ENCODE peak calls at places on chromosomes 6 and 20, in nine cellular contexts. B is GM03348; U is stomach; V is activated T-cell treated with anti-CD3 and anti-CD28 coated beads for 1 hour; S is T-cell; E is M059J; Y is CD8-positive, alpha-beta memory T cell; P is stimulated activated naive CD8-positive, alpha-beta T cell treated with anti-CD3 and anti-CD28 coated beads, Interleukin-15, Interleukin-2, amounts not matched to agents 100 U/mL and 50 U/mL, for 24 hours; J is hippocampal formation. X is an unnamed sample.

GRCh38 chr6:94254689-94255088 is 835.3 kb upstream of the EPHA7 start:
- DNase-seq in B (no peak), U (no peak), V (no peak), S (no peak), E (no peak), Y (no peak), P (no peak), J (no peak), X (no peak)

GRCh38 chr6:42131531-42131930 is 10.9 kb downstream of the C6orf132 start:
- DNase-seq in B (peak; percentile 65), U (no peak), V (no peak), S (no peak), E (peak; percentile 89), Y (no peak), P (no peak), J (no peak), X (no peak)

GRCh38 chr6:21664263-21665081 is 70.9 kb downstream of the SOX4 start:
- DNase-seq in B (peak; percentile 47), U (no peak), V (no peak), S (no peak), E (peak; percentile 55), Y (no peak), P (peak; percentile 14), J (no peak), X (no peak)

GRCh38 chr20:36956674-36957073 is 5.2 kb upstream of the SAMHD1 start:
- DNase-seq in B (no peak), U (no peak), V (no peak), S (no peak), E (no peak), Y (no peak), P (no peak), J (no peak), X (no peak)

GRCh38 chr20:23607497-23608245 is 2.0 kb upstream of the CST9 start:
- DNase-seq in B (no peak), U (no peak), V (no peak), S (no peak), E (no peak), Y (no peak), P (no peak), J (no peak), X (no peak)

GRCh38 chr6:54060286-54060685 is 51.0 kb upstream of the MLIP start:
- DNase-seq in B (peak; percentile 22), U (no peak), V (no peak), S (no peak), E (peak; percentile 12), Y (no peak), P (no peak), J (no peak), X (no peak)

GRCh38 chr20:44832724-44833123 is 22.4 kb upstream of the RIMS4 start:
- DNase-seq in B (peak; percentile 24), U (no peak), V (no peak), S (no peak), E (peak; percentile 42), Y (no peak), P (no peak), J (no peak), X (no peak)

GRCh38 chr6:106116125-106116524 is 30.0 kb downstream of the PRDM1 start:
- DNase-seq in B (peak; percentile 16), U (no peak), V (no peak), S (no peak), E (peak; percentile 90), Y (no peak), P (no peak), J (peak; percentile 68), X (no peak)

GRCh38 chr6:88545991-88546390 is 379.8 kb upstream of the CNR1 start:
- DNase-seq in B (no peak), U (no peak), V (no peak), S (no peak), E (no peak), Y (no peak), P (no peak), J (no peak), X (no peak)

GRCh38 chr6:113281014-113281810 is 575.9 kb upstream of the MARCKS start:
- DNase-seq in B (peak; percentile 21), U (no peak), V (no peak), S (no peak), E (peak; percentile 16), Y (no peak), P (no peak), J (no peak), X (no peak)

GRCh38 chr6:41437604-41438003 is 102.2 kb downstream of the NCR2 start:
- DNase-seq in B (no peak), U (no peak), V (no peak), S (no peak), E (no peak), Y (no peak), P (no peak), J (no peak), X (no peak)

GRCh38 chr20:46803446-46804020 is 91.1 kb upstream of the EYA2 start:
- DNase-seq in B (no peak), U (no peak), V (no peak), S (no peak), E (no peak), Y (no peak), P (no peak), J (no peak), X (no peak)

GRCh38 chr6:112204350-112204706 is 50.0 kb downstream of the LAMA4 start:
- DNase-seq in B (no peak), U (no peak), V (no peak), S (no peak), E (no peak), Y (no peak), P (no peak), J (no peak), X (no peak)

GRCh38 chr6:167572106-167572505 is 247.2 kb downstream of the TTLL2 start:
- DNase-seq in B (no peak), U (no peak), V (no peak), S (no peak), E (no peak), Y (no peak), P (no peak), J (no peak), X (no peak)

GRCh38 chr20:21511850-21512633 is 1.8 kb downstream of the NKX2-2 start:
- DNase-seq in B (no peak), U (no peak), V (no peak), S (no peak), E (no peak), Y (no peak), P (no peak), J (peak; percentile 58), X (no peak)

GRCh38 chr6:7669742-7670141 is 56.2 kb upstream of the BMP6 start:
- DNase-seq in B (no peak), U (no peak), V (no peak), S (no peak), E (no peak), Y (no peak), P (no peak), J (no peak), X (no peak)

GRCh38 chr6:31903957-31904356 is 2.1 kb upstream of the ZBTB12 start:
- DNase-seq in B (no peak), U (no peak), V (no peak), S (no peak), E (no peak), Y (no peak), P (no peak), J (no peak), X (no peak)

GRCh38 chr20:25250508-25250907 is 2.6 kb downstream of the PYGB start:
- DNase-seq in B (peak; percentile 33), U (no peak), V (no peak), S (no peak), E (no peak), Y (no peak), P (no peak), J (no peak), X (no peak)

GRCh38 chr20:18981956-18982539 is 168.5 kb downstream of the SCP2D1 start:
- DNase-seq in B (no peak), U (no peak), V (no peak), S (no peak), E (no peak), Y (no peak), P (no peak), J (no peak), X (no peak)

GRCh38 chr6:156832166-156832743 is 55.1 kb downstream of the ARID1B start:
- DNase-seq in B (peak; percentile 42), U (no peak), V (no peak), S (no peak), E (peak; percentile 62), Y (no peak), P (no peak), J (peak; percentile 35), X (no peak)

GRCh38 chr20:23294166-23294565 is 56.4 kb upstream of the NXT1 start:
- DNase-seq in B (no peak), U (no peak), V (no peak), S (no peak), E (no peak), Y (no peak), P (no peak), J (no peak), X (no peak)

GRCh38 chr6:109379706-109380105 is 2.6 kb downstream of the CD164 start:
- DNase-seq in B (peak; percentile 27), U (no peak), V (no peak), S (no peak), E (peak; percentile 38), Y (no peak), P (no peak), J (no peak), X (no peak)

GRCh38 chr6:1263039-1263849 is 48.7 kb upstream of the FOXQ1 start:
- DNase-seq in B (peak; percentile 57), U (no peak), V (no peak), S (no peak), E (peak; percentile 51), Y (no peak), P (no peak), J (no peak), X (no peak)

GRCh38 chr6:167858842-167859520 is 32.3 kb downstream of the AFDN start:
- DNase-seq in B (no peak), U (no peak), V (no peak), S (no peak), E (no peak), Y (no peak), P (no peak), J (no peak), X (no peak)

GRCh38 chr6:165573671-165574070 is 89.4 kb downstream of the PDE10A start:
- DNase-seq in B (no peak), U (peak; percentile 60), V (no peak), S (no peak), E (peak; percentile 53), Y (no peak), P (no peak), J (no peak), X (no peak)

GRCh38 chr6:8108031-8108660 is 5.8 kb upstream of the EEF1E1 start:
- DNase-seq in B (peak; percentile 80), U (no peak), V (no peak), S (no peak), E (peak; percentile 94), Y (no peak), P (no peak), J (no peak), X (no peak)

GRCh38 chr6:142926494-142927273 is 18.3 kb downstream of the HIVEP2 start:
- DNase-seq in B (peak; percentile 88), U (peak; percentile 79), V (peak; percentile 55), S (peak; percentile 81), E (peak; percentile 91), Y (peak; percentile 83), P (peak; percentile 76), J (peak; percentile 85), X (peak; percentile 83)

GRCh38 chr20:50186987-50187402 is 3.6 kb upstream of the CEBPB start:
- DNase-seq in B (no peak), U (no peak), V (no peak), S (no peak), E (no peak), Y (no peak), P (no peak), J (no peak), X (no peak)

GRCh38 chr20:63089051-63089907 is 82.5 kb upstream of the BHLHE23 start:
- DNase-seq in B (no peak), U (no peak), V (no peak), S (no peak), E (no peak), Y (no peak), P (peak; percentile 1), J (no peak), X (peak; percentile 8)

GRCh38 chr6:24982231-24982630 is 46.5 kb upstream of the RIPOR2 start:
- DNase-seq in B (peak; percentile 62), U (no peak), V (no peak), S (no peak), E (peak; percentile 42), Y (no peak), P (no peak), J (no peak), X (no peak)